ENCODE peak calls at places on chromosomes 2 and 18, in nine cellular contexts. One of them, this sample, is unnamed.

GRCh38 chr2:85723707-85724360 is 29.7 kb downstream of the GNLY start:
- DNase-seq in thyroid gland: no peak
- DNase-seq in AG04450: no peak
- DNase-seq in GM23338: no peak
- DNase-seq in PC-9: no peak
- DNase-seq in GM23248: peak
- DNase-seq in heart left ventricle: no peak
- DNase-seq in adrenal gland: no peak
- DNase-seq in IMR-90: peak
- DNase-seq in this sample: no peak

GRCh38 chr2:75523313-75524275 is 37.1 kb downstream of the EVA1A start:
- DNase-seq in thyroid gland: no peak
- DNase-seq in AG04450: peak
- DNase-seq in GM23338: no peak
- DNase-seq in PC-9: peak
- DNase-seq in GM23248: peak
- DNase-seq in heart left ventricle: no peak
- DNase-seq in adrenal gland: no peak
- DNase-seq in IMR-90: peak
- DNase-seq in this sample: no peak

GRCh38 chr2:1736997-1737480 is 7.3 kb downstream of the PXDN start:
- DNase-seq in thyroid gland: no peak
- DNase-seq in AG04450: peak
- DNase-seq in GM23338: no peak
- DNase-seq in PC-9: no peak
- DNase-seq in GM23248: peak
- DNase-seq in heart left ventricle: no peak
- DNase-seq in adrenal gland: peak
- DNase-seq in IMR-90: peak
- DNase-seq in this sample: no peak

GRCh38 chr18:24860978-24861680 is 400.7 kb downstream of the HRH4 start:
- DNase-seq in thyroid gland: no peak
- DNase-seq in AG04450: no peak
- DNase-seq in GM23338: no peak
- DNase-seq in PC-9: no peak
- DNase-seq in GM23248: no peak
- DNase-seq in heart left ventricle: no peak
- DNase-seq in adrenal gland: no peak
- DNase-seq in IMR-90: peak
- DNase-seq in this sample: no peak

GRCh38 chr2:51032748-51033355 is 920 bp upstream of the NRXN1 start:
- DNase-seq in thyroid gland: no peak
- DNase-seq in AG04450: no peak
- DNase-seq in GM23338: peak
- DNase-seq in PC-9: no peak
- DNase-seq in GM23248: no peak
- DNase-seq in heart left ventricle: no peak
- DNase-seq in adrenal gland: no peak
- DNase-seq in IMR-90: no peak
- DNase-seq in this sample: no peak

GRCh38 chr2:47536696-47537095 is 133.7 kb downstream of the MSH2 start:
- DNase-seq in thyroid gland: no peak
- DNase-seq in AG04450: no peak
- DNase-seq in GM23338: no peak
- DNase-seq in PC-9: no peak
- DNase-seq in GM23248: no peak
- DNase-seq in heart left ventricle: no peak
- DNase-seq in adrenal gland: no peak
- DNase-seq in IMR-90: no peak
- DNase-seq in this sample: no peak

GRCh38 chr18:78625895-78626294 is 353.7 kb upstream of the SALL3 start:
- DNase-seq in thyroid gland: no peak
- DNase-seq in AG04450: no peak
- DNase-seq in GM23338: no peak
- DNase-seq in PC-9: no peak
- DNase-seq in GM23248: no peak
- DNase-seq in heart left ventricle: no peak
- DNase-seq in adrenal gland: no peak
- DNase-seq in IMR-90: no peak
- DNase-seq in this sample: no peak

GRCh38 chr18:53567935-53568574 is 656.4 kb downstream of the MBD2 start:
- DNase-seq in thyroid gland: no peak
- DNase-seq in AG04450: no peak
- DNase-seq in GM23338: peak
- DNase-seq in PC-9: no peak
- DNase-seq in GM23248: peak
- DNase-seq in heart left ventricle: no peak
- DNase-seq in adrenal gland: no peak
- DNase-seq in IMR-90: peak
- DNase-seq in this sample: no peak

GRCh38 chr2:75799859-75800258 is 89.1 kb upstream of the GCFC2 start:
- DNase-seq in thyroid gland: no peak
- DNase-seq in AG04450: no peak
- DNase-seq in GM23338: no peak
- DNase-seq in PC-9: no peak
- DNase-seq in GM23248: no peak
- DNase-seq in heart left ventricle: no peak
- DNase-seq in adrenal gland: no peak
- DNase-seq in IMR-90: no peak
- DNase-seq in this sample: no peak

GRCh38 chr2:127597984-127598380 is 48.0 kb upstream of the GPR17 start:
- DNase-seq in thyroid gland: no peak
- DNase-seq in AG04450: no peak
- DNase-seq in GM23338: no peak
- DNase-seq in PC-9: no peak
- DNase-seq in GM23248: peak
- DNase-seq in heart left ventricle: no peak
- DNase-seq in adrenal gland: peak
- DNase-seq in IMR-90: peak
- DNase-seq in this sample: no peak

GRCh38 chr2:54560146-54560881 is 104.2 kb downstream of the SPTBN1 start:
- DNase-seq in thyroid gland: no peak
- DNase-seq in AG04450: no peak
- DNase-seq in GM23338: peak
- DNase-seq in PC-9: no peak
- DNase-seq in GM23248: peak
- DNase-seq in heart left ventricle: peak
- DNase-seq in adrenal gland: peak
- DNase-seq in IMR-90: peak
- DNase-seq in this sample: peak

GRCh38 chr2:190875881-190876280 is 4.7 kb upstream of the GLS start:
- DNase-seq in thyroid gland: no peak
- DNase-seq in AG04450: no peak
- DNase-seq in GM23338: no peak
- DNase-seq in PC-9: no peak
- DNase-seq in GM23248: no peak
- DNase-seq in heart left ventricle: no peak
- DNase-seq in adrenal gland: no peak
- DNase-seq in IMR-90: no peak
- DNase-seq in this sample: no peak

GRCh38 chr18:49525981-49526380 is 35.9 kb upstream of the LIPG start:
- DNase-seq in thyroid gland: no peak
- DNase-seq in AG04450: no peak
- DNase-seq in GM23338: no peak
- DNase-seq in PC-9: no peak
- DNase-seq in GM23248: no peak
- DNase-seq in heart left ventricle: no peak
- DNase-seq in adrenal gland: no peak
- DNase-seq in IMR-90: no peak
- DNase-seq in this sample: no peak

GRCh38 chr2:231632559-231633142 is 40.0 kb downstream of the TEX44 start:
- DNase-seq in thyroid gland: no peak
- DNase-seq in AG04450: peak
- DNase-seq in GM23338: no peak
- DNase-seq in PC-9: no peak
- DNase-seq in GM23248: peak
- DNase-seq in heart left ventricle: no peak
- DNase-seq in adrenal gland: no peak
- DNase-seq in IMR-90: peak
- DNase-seq in this sample: no peak

DNA sequence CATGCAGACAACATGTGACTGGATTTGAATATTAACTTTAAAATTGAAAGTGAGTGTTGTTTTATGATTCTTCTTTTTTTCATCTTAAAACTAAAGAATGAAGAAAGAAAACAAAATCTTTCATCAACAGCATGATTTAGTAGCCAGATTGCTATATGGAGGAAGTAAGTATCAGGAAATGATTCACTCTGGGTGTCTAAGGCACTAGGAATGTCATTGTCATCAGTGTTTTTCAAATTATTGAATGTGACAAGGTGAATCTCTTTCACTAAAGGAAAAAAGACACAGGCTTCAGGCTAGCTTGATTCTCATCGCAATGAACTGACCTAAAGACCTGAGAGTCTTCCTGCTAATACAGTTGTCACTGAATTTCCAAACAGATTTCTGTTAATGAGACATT is 430.1 kb downstream of the FBXO15 start:
- DNase-seq in thyroid gland: no peak
- DNase-seq in AG04450: no peak
- DNase-seq in GM23338: no peak
- DNase-seq in PC-9: no peak
- DNase-seq in GM23248: peak
- DNase-seq in heart left ventricle: no peak
- DNase-seq in adrenal gland: no peak
- DNase-seq in IMR-90: peak
- DNase-seq in this sample: no peak
- H3K27ac ChIP-seq in thyroid gland: no peak
- H3K27ac ChIP-seq in AG04450: no peak
- H3K27ac ChIP-seq in GM23338: no peak
- H3K27ac ChIP-seq in PC-9: peak
- H3K27ac ChIP-seq in GM23248: no peak
- H3K27ac ChIP-seq in heart left ventricle: no peak
- H3K27ac ChIP-seq in adrenal gland: no peak
- H3K27ac ChIP-seq in IMR-90: no peak
- H3K27ac ChIP-seq in this sample: no peak

GRCh38 chr18:12520442-12520992 is 112.8 kb downstream of the PRELID3A start:
- DNase-seq in thyroid gland: no peak
- DNase-seq in AG04450: no peak
- DNase-seq in GM23338: no peak
- DNase-seq in PC-9: no peak
- DNase-seq in GM23248: peak
- DNase-seq in heart left ventricle: no peak
- DNase-seq in adrenal gland: no peak
- DNase-seq in IMR-90: peak
- DNase-seq in this sample: no peak
- H3K4me3 ChIP-seq in thyroid gland: no peak
- H3K4me3 ChIP-seq in AG04450: no peak
- H3K4me3 ChIP-seq in GM23338: no peak
- H3K4me3 ChIP-seq in PC-9: no peak
- H3K4me3 ChIP-seq in GM23248: no peak
- H3K4me3 ChIP-seq in heart left ventricle: no peak
- H3K4me3 ChIP-seq in adrenal gland: no peak
- H3K4me3 ChIP-seq in IMR-90: no peak
- H3K4me3 ChIP-seq in this sample: no peak

DNA sequence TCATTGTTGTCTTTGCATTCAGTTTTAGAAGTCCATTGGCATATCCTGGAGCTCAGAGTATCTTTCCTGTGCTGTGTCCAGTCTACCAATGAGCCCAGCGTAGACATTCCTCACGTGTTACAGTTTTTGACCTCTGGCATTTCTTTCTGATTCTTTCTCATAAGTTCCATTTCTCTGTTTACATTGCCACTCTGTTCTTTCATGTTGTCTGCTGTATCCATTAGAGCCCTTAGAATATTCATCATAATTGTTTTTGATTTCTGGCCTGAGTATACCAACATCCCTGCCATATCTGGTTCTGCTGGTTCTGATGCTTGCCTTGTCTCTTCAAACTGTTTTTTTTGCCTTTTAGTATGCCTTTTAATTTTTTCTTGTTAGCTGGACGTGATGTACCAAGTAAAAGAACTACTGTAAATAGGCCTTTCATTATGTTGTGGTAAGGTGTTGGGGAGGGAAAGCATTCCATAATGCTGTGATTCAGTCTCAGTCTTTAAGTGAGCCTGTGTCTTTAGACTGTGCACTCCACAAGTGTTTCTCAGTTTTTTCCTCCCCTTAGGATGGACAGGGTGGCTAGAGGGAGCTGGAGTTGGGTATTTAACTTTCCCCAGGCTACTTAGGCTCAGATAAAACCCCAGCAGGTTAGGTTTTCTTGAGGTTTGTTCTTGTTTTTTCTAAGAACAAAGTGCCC is 35.6 kb downstream of the CEP192 start:
- DNase-seq in thyroid gland: no peak
- DNase-seq in AG04450: no peak
- DNase-seq in GM23338: no peak
- DNase-seq in PC-9: no peak
- DNase-seq in GM23248: peak
- DNase-seq in heart left ventricle: no peak
- DNase-seq in adrenal gland: no peak
- DNase-seq in IMR-90: peak
- DNase-seq in this sample: peak
- H3K27ac ChIP-seq in thyroid gland: no peak
- H3K27ac ChIP-seq in AG04450: no peak
- H3K27ac ChIP-seq in GM23338: no peak
- H3K27ac ChIP-seq in PC-9: no peak
- H3K27ac ChIP-seq in GM23248: no peak
- H3K27ac ChIP-seq in heart left ventricle: no peak
- H3K27ac ChIP-seq in adrenal gland: no peak
- H3K27ac ChIP-seq in IMR-90: peak
- H3K27ac ChIP-seq in this sample: peak

GRCh38 chr2:237590272-237591020 is at the start of gene RAB17:
- DNase-seq in thyroid gland: peak
- DNase-seq in AG04450: no peak
- DNase-seq in GM23338: peak
- DNase-seq in PC-9: peak
- DNase-seq in GM23248: peak
- DNase-seq in heart left ventricle: no peak
- DNase-seq in adrenal gland: no peak
- DNase-seq in IMR-90: peak
- DNase-seq in this sample: peak
- H3K4me3 ChIP-seq in thyroid gland: peak
- H3K4me3 ChIP-seq in AG04450: no peak
- H3K4me3 ChIP-seq in GM23338: peak
- H3K4me3 ChIP-seq in PC-9: peak
- H3K4me3 ChIP-seq in GM23248: no peak
- H3K4me3 ChIP-seq in heart left ventricle: no peak
- H3K4me3 ChIP-seq in adrenal gland: no peak
- H3K4me3 ChIP-seq in IMR-90: no peak
- H3K4me3 ChIP-seq in this sample: peak

This sample was measured in prostate gland.